ENCODE peak calls at places on chromosomes 16 and 17, in ten cellular contexts. L is heart right ventricle, H is psoas muscle, J is GM23338, Q is uterus, M is fibroblast of pulmonary artery, F is fibroblast of the aortic adventitia, I is fibroblast of mammary gland, C is HFFc6, B is dorsolateral prefrontal cortex. O is an unnamed sample.

GRCh38 chr16:46482895-46483294 is 138.3 kb downstream of the SHCBP1 start:
- DNase-seq in L (no peak), H (no peak), J (peak), Q (no peak), M (no peak), F (no peak), I (no peak), C (no peak), B (no peak), O (no peak)

GRCh38 chr16:588639-588888 is 1.3 kb upstream of the RAB40C start:
- DNase-seq in L (peak), H (peak), J (peak), Q (no peak), M (peak), F (peak), I (peak), C (peak), B (no peak), O (peak)

GRCh38 chr17:17780941-17781590 is 55.7 kb downstream of the SREBF1 start:
- DNase-seq in L (no peak), H (peak), J (peak), Q (peak), M (peak), F (peak), I (peak), C (no peak), B (no peak), O (peak)

GRCh38 chr17:5297245-5297644 is 15.2 kb downstream of the RABEP1 start:
- DNase-seq in L (no peak), H (no peak), J (no peak), Q (no peak), M (no peak), F (no peak), I (no peak), C (no peak), B (no peak), O (no peak)

GRCh38 chr17:57332501-57332900 is 76.2 kb downstream of the MSI2 start:
- DNase-seq in L (no peak), H (no peak), J (peak), Q (no peak), M (no peak), F (no peak), I (no peak), C (no peak), B (no peak), O (no peak)

GRCh38 chr16:53839150-53839549 is 135.2 kb downstream of the FTO start:
- DNase-seq in L (no peak), H (no peak), J (no peak), Q (no peak), M (no peak), F (no peak), I (no peak), C (no peak), B (no peak), O (no peak)

GRCh38 chr17:80835816-80836657 is 155.6 kb upstream of the CHMP6 start:
- DNase-seq in L (no peak), H (peak), J (no peak), Q (no peak), M (no peak), F (no peak), I (no peak), C (no peak), B (peak), O (no peak)

GRCh38 chr16:54846761-54847160 is 83.9 kb upstream of the IRX5 start:
- DNase-seq in L (no peak), H (no peak), J (no peak), Q (no peak), M (no peak), F (peak), I (no peak), C (no peak), B (no peak), O (peak)

GRCh38 chr16:4803479-4804243 is 1.2 kb upstream of the ROGDI start:
- DNase-seq in L (no peak), H (no peak), J (no peak), Q (no peak), M (no peak), F (peak), I (no peak), C (no peak), B (no peak), O (no peak)

GRCh38 chr16:83715217-83715920 is 92.4 kb upstream of the HSBP1 start:
- DNase-seq in L (no peak), H (peak), J (no peak), Q (no peak), M (no peak), F (no peak), I (no peak), C (no peak), B (no peak), O (peak)

GRCh38 chr17:48510761-48511604 is 19.8 kb downstream of the HOXB1 start:
- DNase-seq in L (no peak), H (no peak), J (no peak), Q (no peak), M (peak), F (peak), I (peak), C (no peak), B (no peak), O (no peak)

GRCh38 chr17:40110457-40110856 is 10.1 kb upstream of the NR1D1 start:
- DNase-seq in L (no peak), H (no peak), J (no peak), Q (peak), M (no peak), F (no peak), I (no peak), C (no peak), B (no peak), O (no peak)

DNA sequence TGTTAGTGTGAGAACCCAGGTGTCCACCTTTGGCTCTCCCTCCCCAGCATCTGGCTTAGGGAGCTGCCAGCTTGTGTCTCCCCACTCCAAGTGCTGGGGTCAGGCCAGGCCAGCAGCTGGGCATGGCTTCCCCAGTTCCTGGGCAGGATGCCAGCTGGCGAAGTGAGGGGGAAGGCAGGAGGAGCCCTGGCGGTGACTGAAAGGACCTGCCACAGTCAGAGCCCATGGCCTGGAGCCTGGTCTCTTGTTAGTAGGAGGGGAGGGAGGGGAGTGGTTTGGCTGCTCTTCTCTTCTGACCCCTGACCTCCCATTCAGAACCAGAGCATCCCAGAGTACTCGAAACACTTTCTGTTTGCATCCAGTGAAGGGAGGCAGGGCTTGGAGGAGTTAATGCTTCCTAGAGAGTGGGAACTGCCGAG is 586 bp downstream of the CHD3 start:
- DNase-seq in L (peak), H (peak), J (peak), Q (peak), M (peak), F (peak), I (peak), C (peak), B (peak), O (peak)
- TF ChIP-seq CTCF in L (peak), H (peak), J (no peak), Q (peak), M (peak), F (peak), I (peak), C (peak), B (peak), O (peak)

GRCh38 chr16:27083861-27084261 is 17.1 kb downstream of the C16orf82 start:
- DNase-seq in L (peak), H (no peak), J (peak), Q (no peak), M (no peak), F (no peak), I (no peak), C (no peak), B (no peak), O (peak)

GRCh38 chr16:27084296-27085065 is 17.8 kb downstream of the C16orf82 start:
- DNase-seq in L (no peak), H (no peak), J (no peak), Q (no peak), M (no peak), F (no peak), I (no peak), C (no peak), B (no peak), O (peak)

GRCh38 chr16:27088216-27088615 is 21.5 kb downstream of the C16orf82 start:
- DNase-seq in L (no peak), H (no peak), J (no peak), Q (no peak), M (no peak), F (no peak), I (no peak), C (no peak), B (no peak), O (no peak)

GRCh38 chr16:27080870-27081269 is 14.1 kb downstream of the C16orf82 start:
- DNase-seq in L (no peak), H (no peak), J (peak), Q (no peak), M (peak), F (peak), I (peak), C (peak), B (no peak), O (peak)

DNA sequence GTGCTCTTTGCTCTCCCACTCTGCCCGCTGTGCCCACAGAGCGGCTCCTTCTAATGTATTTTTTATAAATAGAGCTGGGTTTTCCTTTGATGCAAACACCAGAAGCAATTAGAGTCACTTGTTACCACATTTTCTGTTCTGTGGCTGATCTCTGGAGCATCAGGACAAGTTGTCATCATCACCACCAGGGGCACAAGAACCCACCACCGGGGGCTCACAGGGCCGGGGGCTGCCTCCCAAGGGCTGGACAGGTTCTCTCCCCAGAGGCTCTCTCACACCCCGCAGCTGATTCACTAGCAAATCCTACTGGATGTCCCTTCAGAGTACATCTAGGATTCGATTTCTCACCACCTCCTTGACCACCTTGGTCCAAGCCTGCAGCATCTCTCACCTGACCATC is 18.5 kb downstream of the C16orf82 start:
- DNase-seq in L (no peak), H (no peak), J (peak), Q (no peak), M (no peak), F (no peak), I (no peak), C (no peak), B (no peak), O (no peak)
- TF ChIP-seq CTCF in L (no peak), H (no peak), J (peak), Q (no peak), M (no peak), F (no peak), I (no peak), C (no peak), B (no peak), O (no peak)

DNA sequence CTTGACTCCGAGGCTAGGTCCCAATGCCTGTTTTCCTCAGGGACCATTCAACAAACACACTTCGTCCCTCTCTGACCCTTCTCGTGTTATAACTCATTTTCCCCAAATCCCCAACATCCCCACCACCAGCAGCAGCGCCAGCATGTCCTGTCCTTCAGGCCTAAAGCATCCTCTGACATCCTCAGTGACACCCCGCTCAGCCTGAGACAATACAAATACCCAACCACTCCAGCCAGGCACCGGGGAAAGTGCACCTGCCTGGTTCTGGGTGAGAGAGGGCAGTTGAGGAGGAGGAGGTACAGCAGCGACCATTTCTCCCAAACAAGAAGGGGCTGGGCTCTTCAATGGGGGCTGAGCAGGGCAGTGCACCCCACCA is 4.7 kb downstream of the MNT start:
- DNase-seq in L (no peak), H (no peak), J (no peak), Q (no peak), M (no peak), F (no peak), I (no peak), C (no peak), B (no peak), O (no peak)
- TF ChIP-seq CTCF in L (no peak), H (no peak), J (no peak), Q (no peak), M (no peak), F (no peak), I (no peak), C (no peak), B (no peak), O (no peak)

GRCh38 chr17:51000835-51001638 is 119.6 kb downstream of the SPAG9 start:
- DNase-seq in L (no peak), H (no peak), J (peak), Q (no peak), M (peak), F (peak), I (peak), C (peak), B (no peak), O (peak)
- TF ChIP-seq CTCF in L (peak), H (peak), J (peak), Q (peak), M (peak), F (peak), I (peak), C (peak), B (peak), O (peak)

DNA sequence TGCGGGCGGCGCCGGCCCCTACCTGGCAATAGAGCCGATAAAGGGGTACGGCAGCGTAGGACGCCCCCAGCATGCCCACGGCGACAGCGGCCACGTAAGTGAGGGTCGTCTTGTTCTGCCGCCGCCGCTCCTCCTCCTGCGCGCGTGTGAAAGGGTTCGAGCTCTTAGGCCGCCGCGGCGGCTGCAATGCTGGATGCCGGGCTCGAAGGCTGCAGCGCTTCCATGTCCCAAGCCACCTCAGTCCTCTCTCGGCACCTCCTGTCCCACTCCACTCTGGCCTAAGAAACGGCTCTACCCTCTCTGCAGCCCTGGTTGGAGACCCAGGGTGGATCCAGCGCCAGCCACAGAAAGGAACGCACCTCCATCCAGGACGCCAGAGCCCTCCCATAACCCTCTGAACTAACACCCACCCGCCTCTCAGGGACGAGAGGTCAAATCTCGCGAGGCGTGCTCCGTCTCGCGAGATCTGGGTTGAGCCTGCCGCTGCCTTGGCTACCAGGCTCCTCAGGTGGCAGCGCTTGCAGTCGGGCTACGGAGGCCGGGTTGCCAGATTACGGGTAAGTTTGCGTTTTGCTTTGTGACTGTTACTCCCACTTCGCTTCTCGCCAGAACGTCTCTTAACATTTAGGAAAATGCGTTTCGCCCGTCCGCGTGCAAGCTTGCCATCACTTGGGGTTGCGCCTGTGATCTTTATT is at the start of the genes COX11 and STXBP4:
- DNase-seq in L (peak), H (peak), J (peak), Q (peak), M (peak), F (peak), I (peak), C (peak), B (peak), O (peak)
- TF ChIP-seq CTCF in L (peak), H (peak), J (peak), Q (peak), M (no peak), F (peak), I (no peak), C (peak), B (no peak), O (no peak)

GRCh38 chr17:69358688-69359596 is 32.0 kb upstream of the ABCA5 start:
- DNase-seq in L (no peak), H (no peak), J (peak), Q (no peak), M (no peak), F (no peak), I (no peak), C (no peak), B (no peak), O (peak)
- TF ChIP-seq CTCF in L (no peak), H (no peak), J (peak), Q (no peak), M (no peak), F (no peak), I (no peak), C (no peak), B (no peak), O (peak)

DNA sequence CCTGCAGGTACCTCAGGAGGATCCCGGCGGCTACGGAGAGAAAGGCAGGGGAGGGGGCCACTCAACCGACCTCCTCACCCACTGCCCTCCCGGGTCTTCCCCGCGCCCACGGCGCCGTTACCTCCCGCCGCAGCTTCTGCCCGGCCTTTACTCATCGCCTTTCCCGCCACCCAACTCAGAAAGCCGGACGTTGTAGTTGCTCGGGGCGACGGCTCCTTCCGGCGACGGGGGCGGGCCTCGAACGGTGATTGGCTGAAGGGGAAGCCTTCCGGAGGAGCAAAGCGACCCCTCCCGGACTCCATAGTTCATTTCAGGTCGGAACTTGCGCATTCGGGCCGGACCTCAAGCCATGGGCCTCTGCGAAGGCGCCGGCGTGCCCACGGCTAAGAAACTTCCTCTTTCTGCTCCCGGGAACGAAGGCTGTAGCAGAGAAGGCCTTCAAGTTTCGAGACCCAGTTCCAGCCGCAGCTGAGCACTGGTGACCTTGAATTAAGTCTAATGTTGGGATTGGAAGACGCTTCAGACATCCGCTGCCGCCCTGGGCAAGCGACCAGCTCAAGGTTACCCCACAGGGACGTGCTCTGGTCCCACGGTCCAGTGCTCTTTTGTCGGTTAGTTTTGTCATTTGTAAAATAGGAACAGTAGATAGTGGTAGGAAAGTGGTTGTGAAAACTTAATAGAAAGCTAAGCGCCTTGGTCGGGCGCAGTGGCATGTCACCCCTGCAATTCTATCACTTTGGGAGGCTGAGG is at the start of gene PSMC3IP:
- DNase-seq in L (peak), H (peak), J (peak), Q (peak), M (peak), F (peak), I (peak), C (peak), B (peak), O (peak)
- TF ChIP-seq CTCF in L (peak), H (peak), J (peak), Q (no peak), M (peak), F (peak), I (peak), C (peak), B (peak), O (peak)

DNA sequence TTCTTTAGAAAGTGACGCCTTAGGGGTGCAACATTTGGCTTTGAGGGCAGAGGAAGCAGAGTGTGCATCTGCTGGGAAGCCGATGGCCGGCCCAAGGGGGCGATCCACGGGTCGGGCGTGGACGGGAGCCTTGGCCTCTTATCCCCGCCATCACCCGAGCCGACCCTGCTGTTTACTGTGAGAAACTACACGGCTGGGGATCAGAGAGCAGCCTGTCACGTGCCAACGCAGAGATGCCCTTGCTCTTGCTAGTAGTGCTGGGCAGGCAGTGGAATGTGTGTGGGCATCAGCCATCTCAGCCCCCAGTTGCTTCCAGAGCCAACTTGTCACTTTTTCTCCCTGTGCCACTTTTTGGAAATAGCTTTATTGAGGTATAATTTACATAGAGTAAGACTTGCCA is 26.7 kb upstream of the ITGB4 start:
- DNase-seq in L (no peak), H (peak), J (no peak), Q (no peak), M (no peak), F (no peak), I (no peak), C (no peak), B (no peak), O (no peak)
- TF ChIP-seq CTCF in L (no peak), H (no peak), J (no peak), Q (no peak), M (no peak), F (no peak), I (no peak), C (no peak), B (no peak), O (no peak)